ENCODE peak calls at places on chromosomes 3 and 15, in nine cellular contexts. N is transverse colon, G is Panc1, Q is astrocyte of the spinal cord, U is AG10803, C is AG04450, F is left ventricle myocardium inferior, R is NB4, T is body of pancreas. M is an unnamed sample.

GRCh38 chr3:100001514-100002270 is 112.6 kb downstream of the FILIP1L start:
- DNase-seq in N (no peak), G (no peak), Q (no peak), U (no peak), C (no peak), F (no peak), R (no peak), T (no peak), M (no peak)

GRCh38 chr15:63596666-63597032 is 538 bp upstream of the FBXL22 start:
- DNase-seq in N (no peak), G (no peak), Q (no peak), U (peak; percentile 53), C (no peak), F (no peak), R (no peak), T (no peak), M (no peak)

GRCh38 chr3:4680227-4680691 is 187.1 kb downstream of the ITPR1 start:
- DNase-seq in N (no peak), G (no peak), Q (peak; percentile 45), U (peak; percentile 9), C (no peak), F (no peak), R (no peak), T (no peak), M (no peak)

GRCh38 chr3:124296416-124296815 is 304.5 kb upstream of the ROPN1 start:
- DNase-seq in N (no peak), G (no peak), Q (no peak), U (no peak), C (no peak), F (no peak), R (no peak), T (no peak), M (no peak)

GRCh38 chr3:167067844-167068161 is 312.3 kb downstream of the ZBBX start:
- DNase-seq in N (no peak), G (no peak), Q (no peak), U (no peak), C (no peak), F (no peak), R (no peak), T (no peak), M (no peak)

GRCh38 chr15:75947117-75947516 is 43.4 kb downstream of the FBXO22 start:
- DNase-seq in N (no peak), G (no peak), Q (peak; percentile 41), U (peak; percentile 88), C (peak; percentile 26), F (no peak), R (no peak), T (no peak), M (no peak)

GRCh38 chr3:8984512-8984911 is 21.2 kb upstream of the RAD18 start:
- DNase-seq in N (no peak), G (no peak), Q (no peak), U (no peak), C (no peak), F (no peak), R (no peak), T (no peak), M (no peak)

GRCh38 chr3:144296808-144297207 is 325.2 kb downstream of the DIPK2A start:
- DNase-seq in N (no peak), G (no peak), Q (no peak), U (no peak), C (no peak), F (no peak), R (no peak), T (no peak), M (no peak)

GRCh38 chr15:69784808-69785550 is 312.7 kb downstream of the TLE3 start:
- DNase-seq in N (no peak), G (no peak), Q (peak; percentile 8), U (peak; percentile 50), C (no peak), F (no peak), R (no peak), T (no peak), M (no peak)

GRCh38 chr15:38190501-38190900 is 62.1 kb upstream of the SPRED1 start:
- DNase-seq in N (no peak), G (no peak), Q (no peak), U (no peak), C (no peak), F (no peak), R (no peak), T (no peak), M (no peak)

GRCh38 chr15:93985925-93986324 is 245.4 kb upstream of the MCTP2 start:
- DNase-seq in N (no peak), G (no peak), Q (no peak), U (no peak), C (no peak), F (no peak), R (peak; percentile 18), T (peak; percentile 17), M (no peak)

GRCh38 chr15:95325763-95326688 is 1004.5 kb upstream of the NR2F2 start:
- DNase-seq in N (no peak), G (no peak), Q (peak; percentile 74), U (no peak), C (no peak), F (no peak), R (no peak), T (no peak), M (no peak)
- H3K4me3 ChIP-seq in N (no peak overlapping the region), G (no peak overlapping the region), Q (peak overlapping the region; percentile 44), U (no peak overlapping the region), C (peak overlapping the region; percentile 57), F (peak overlapping the region; percentile 66), R (no peak overlapping the region), T (no peak overlapping the region), M (peak overlapping the region; percentile 55)

DNA sequence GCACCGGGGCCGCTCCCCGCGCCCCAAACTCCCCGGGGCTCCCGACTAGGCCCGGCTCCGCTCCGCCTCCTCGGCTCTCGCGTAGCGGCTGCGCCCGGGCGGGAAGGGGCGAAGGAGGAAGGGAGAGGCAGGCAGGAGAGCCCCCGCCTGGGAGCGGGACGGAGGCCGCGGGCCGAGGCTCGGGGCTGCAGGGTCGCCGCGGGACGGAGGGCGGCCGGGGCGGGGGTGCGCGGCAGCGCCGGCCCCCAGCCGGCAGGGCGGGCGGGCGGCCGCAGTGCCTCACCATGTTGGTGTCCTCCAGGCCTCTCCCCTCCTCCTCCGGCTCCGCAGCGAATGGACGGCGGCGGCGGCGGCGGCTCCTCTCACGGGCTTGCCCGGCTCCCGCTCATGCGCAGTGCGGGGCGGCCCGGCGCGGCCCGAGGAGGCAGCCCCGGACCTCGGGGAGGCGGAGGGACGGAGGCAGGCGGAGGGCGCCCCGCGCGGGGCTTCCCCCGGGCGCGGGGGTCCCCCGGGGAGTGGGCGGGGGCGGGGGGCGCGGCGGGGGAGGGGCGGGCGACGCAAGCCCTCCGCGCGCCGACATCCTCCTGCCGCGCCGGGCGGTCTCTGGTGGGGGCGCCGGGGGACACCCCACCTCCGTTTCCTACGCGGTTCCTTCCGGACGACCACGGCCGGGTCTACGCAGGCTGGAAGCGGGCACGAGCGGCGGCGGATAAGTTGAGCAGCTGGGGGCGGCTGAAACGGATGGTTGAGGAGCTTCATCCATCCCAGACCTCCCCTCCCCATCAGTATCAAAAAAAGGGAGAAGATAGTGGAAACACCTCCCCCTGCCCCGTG is at the start of gene DCUN1D1:
- DNase-seq in N (peak; percentile 91), G (no peak), Q (peak; percentile 84), U (peak; percentile 85), C (peak; percentile 36), F (peak; percentile 93), R (peak; percentile 87), T (peak; percentile 92), M (peak; percentile 93)
- TF ChIP-seq CTCF in N (no peak), G (no peak), Q (no peak), U (no peak), C (no peak), F (no peak), R (no peak), T (peak; percentile 18), M (no peak)

GRCh38 chr15:67149859-67150824 is 84.7 kb downstream of the SMAD3 start:
- DNase-seq in N (peak; percentile 47), G (peak; percentile 98), Q (peak; percentile 99), U (peak; percentile 96), C (peak; percentile 97), F (peak; percentile 67), R (peak; percentile 72), T (peak; percentile 76), M (peak; percentile 62)

GRCh38 chr15:67148196-67148701 is 82.8 kb downstream of the SMAD3 start:
- DNase-seq in N (no peak), G (no peak), Q (peak; percentile 76), U (peak; percentile 81), C (no peak), F (no peak), R (peak; percentile 73), T (peak; percentile 53), M (no peak)

GRCh38 chr15:67146875-67147381 is 81.5 kb downstream of the SMAD3 start:
- DNase-seq in N (peak; percentile 82), G (no peak), Q (peak; percentile 92), U (peak; percentile 87), C (peak; percentile 88), F (no peak), R (peak; percentile 47), T (no peak), M (no peak)

GRCh38 chr15:67147410-67147949 is 82.1 kb downstream of the SMAD3 start:
- DNase-seq in N (no peak), G (no peak), Q (no peak), U (no peak), C (no peak), F (no peak), R (no peak), T (no peak), M (no peak)

DNA sequence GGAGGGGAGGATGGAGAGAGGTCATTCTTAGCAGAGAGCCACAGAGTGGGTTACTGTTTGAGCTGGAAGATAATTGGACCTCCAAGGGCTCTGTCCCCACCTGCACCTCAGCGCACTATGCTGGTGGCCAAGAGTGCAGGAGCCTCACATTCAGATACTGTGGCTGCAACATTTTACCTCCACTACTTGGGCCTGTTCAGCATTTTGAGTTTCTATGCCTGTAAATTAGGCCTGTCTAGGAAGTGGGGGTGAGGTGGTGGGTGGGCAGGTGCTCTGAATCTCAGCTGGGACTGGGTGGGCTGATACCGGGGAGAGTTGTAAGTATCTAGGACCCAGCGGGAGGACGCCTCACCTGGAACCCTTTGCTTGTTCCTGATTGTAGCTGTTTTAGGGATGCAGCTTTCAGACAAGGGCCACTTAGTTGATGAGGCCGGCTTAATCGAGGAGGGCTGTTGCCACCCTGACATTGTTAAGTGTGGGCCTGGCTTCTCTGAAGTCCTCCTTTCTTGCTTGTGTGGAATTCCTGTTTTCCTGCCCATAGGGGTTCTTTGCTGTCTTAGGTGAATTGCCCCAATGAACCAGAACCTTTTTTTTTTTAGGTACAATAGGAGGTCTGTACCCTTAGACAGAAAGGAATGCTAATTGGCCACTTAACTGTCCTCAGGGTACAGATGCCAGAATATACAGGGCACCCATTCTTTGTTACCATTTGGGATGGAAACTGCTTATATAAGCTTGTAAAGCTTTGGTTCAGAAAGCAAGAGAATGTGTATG is 83.9 kb downstream of the SMAD3 start:
- DNase-seq in N (no peak), G (no peak), Q (no peak), U (no peak), C (no peak), F (no peak), R (no peak), T (no peak), M (no peak)
- H3K4me3 ChIP-seq in N (no peak overlapping the region), G (no peak overlapping the region), Q (no peak overlapping the region), U (no peak overlapping the region), C (no peak overlapping the region), F (peak overlapping the region; percentile 18), R (no peak overlapping the region), T (no peak overlapping the region), M (no peak overlapping the region)

DNA sequence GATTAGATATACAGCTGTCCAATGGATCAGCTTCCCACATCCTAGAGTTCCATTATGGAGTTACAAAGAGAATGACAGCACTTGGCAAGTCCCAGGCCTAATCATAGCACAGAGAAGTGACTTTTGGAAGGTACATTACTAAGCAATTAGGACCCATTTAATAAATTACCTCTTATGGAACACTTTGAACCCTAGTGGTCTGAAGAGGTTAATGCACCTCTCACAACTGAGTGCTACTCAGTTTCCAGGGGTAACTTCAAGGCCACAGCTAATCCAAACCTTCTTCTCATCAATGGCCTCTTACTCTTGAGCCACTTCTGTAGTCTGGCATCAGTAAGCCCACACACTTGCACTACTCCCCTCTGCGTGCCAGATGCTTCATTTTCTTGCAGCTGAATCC is 34.9 kb upstream of the MEIS2 start:
- DNase-seq in N (no peak), G (no peak), Q (no peak), U (no peak), C (no peak), F (no peak), R (peak; percentile 28), T (no peak), M (no peak)
- TF ChIP-seq CTCF in N (no peak), G (peak; percentile 26), Q (peak; percentile 37), U (peak; percentile 21), C (peak; percentile 32), F (peak; percentile 14), R (peak; percentile 17), T (no peak), M (no peak)